ENCODE peak calls at places on chromosomes 16 and 17, in seven cellular contexts. Z is H9; M is activated CD4-positive, alpha-beta T cell treated with anti-CD3 and anti-CD28 coated beads, Interleukin-2, amount 10 ng/mL, durations not matched to agents 7 days and 5 days; O is breast epithelium; B is Peyer's patch; V is germinal center; T is NCI-H2081. W is an unnamed sample.

GRCh38 chr16:56367764-56368163 is 57.6 kb downstream of the AMFR start:
- DNase-seq in O (no peak), Z (no peak), T (no peak), B (no peak), V (no peak), M (no peak), W (no peak)

GRCh38 chr17:76252040-76252954 is 12.0 kb upstream of the RNF157 start:
- DNase-seq in Z (no peak), B (peak), O (peak), V (peak), M (peak), T (no peak), W (no peak)

GRCh38 chr16:30473231-30474061 is 904 bp downstream of the ITGAL start:
- DNase-seq in M (peak), B (peak), O (no peak), Z (no peak), T (no peak), V (peak), W (peak)

GRCh38 chr17:75454193-75454592 is 2.2 kb upstream of the TMEM94 start:
- DNase-seq in M (no peak), O (no peak), T (no peak), B (no peak), V (no peak), Z (no peak), W (no peak)

GRCh38 chr17:82648761-82649474 is 674 bp upstream of the WDR45B start:
- DNase-seq in T (peak), O (no peak), V (peak), M (peak), Z (peak), B (no peak), W (peak)

GRCh38 chr17:78645421-78646295 is 68.5 kb upstream of the DNAH17 start:
- DNase-seq in M (peak), O (no peak), B (peak), V (peak), T (no peak), Z (no peak), W (peak)

GRCh38 chr17:2695243-2695960 is 16.2 kb downstream of the CLUH start:
- DNase-seq in T (no peak), M (no peak), V (no peak), B (no peak), O (peak), Z (no peak), W (no peak)

GRCh38 chr17:61639818-61640217 is 48.8 kb upstream of the NACA2 start:
- DNase-seq in B (no peak), Z (no peak), V (no peak), T (no peak), M (no peak), O (no peak), W (no peak)

GRCh38 chr17:81287155-81287554 is 8.0 kb downstream of the SLC38A10 start:
- DNase-seq in O (no peak), T (no peak), Z (no peak), V (no peak), M (no peak), B (no peak), W (no peak)

GRCh38 chr17:3526491-3526890 is 31.1 kb downstream of the TRPV3 start:
- DNase-seq in Z (no peak), T (no peak), M (no peak), O (no peak), V (no peak), B (no peak), W (no peak)

GRCh38 chr16:318628-319027 is 33.9 kb downstream of the AXIN1 start:
- DNase-seq in T (no peak), M (no peak), Z (peak), B (no peak), O (no peak), V (no peak), W (no peak)

GRCh38 chr17:74919440-74920305 is 3.4 kb downstream of the USH1G start:
- DNase-seq in M (no peak), Z (peak), B (no peak), T (no peak), V (no peak), O (no peak), W (no peak)

GRCh38 chr17:74361613-74362391 is at the start of gene BTBD17:
- DNase-seq in O (no peak), B (peak), M (peak), V (peak), Z (peak), T (peak), W (no peak)

GRCh38 chr16:57669476-57670162 is 1.5 kb downstream of the ADGRG3 start:
- DNase-seq in V (no peak), O (no peak), T (no peak), Z (no peak), B (no peak), M (no peak), W (no peak)

GRCh38 chr16:87956169-87956770 is 5.0 kb downstream of the BANP start:
- DNase-seq in B (peak), O (no peak), M (peak), V (peak), Z (no peak), T (no peak), W (peak)

GRCh38 chr16:2513405-2514332 is at the start of gene ATP6V0C:
- DNase-seq in Z (peak), T (peak), V (peak), M (peak), O (peak), B (peak), W (peak)

GRCh38 chr17:79594271-79594670 is 16.6 kb downstream of the RBFOX3 start:
- DNase-seq in B (no peak), Z (no peak), M (no peak), V (no peak), T (no peak), O (no peak), W (no peak)

GRCh38 chr17:58741121-58741625 is 14.5 kb upstream of the PPM1E start:
- DNase-seq in V (no peak), T (no peak), Z (no peak), O (no peak), M (no peak), B (no peak), W (no peak)

GRCh38 chr17:30600062-30600829 is 123.0 kb downstream of the GOSR1 start:
- DNase-seq in B (peak), T (peak), O (peak), M (peak), Z (peak), V (peak), W (peak)

GRCh38 chr16:58022601-58023371 is 2.8 kb upstream of the MMP15 start:
- DNase-seq in Z (no peak), O (no peak), T (peak), B (no peak), M (no peak), V (no peak), W (no peak)

GRCh38 chr16:4309833-4310266 is 6.0 kb upstream of the GLIS2 start:
- DNase-seq in B (peak), M (peak), Z (peak), O (no peak), V (peak), T (peak), W (peak)

W was measured in activated B cell treated with CpG ODN at 0.5 μM for 24 hours.